ENCODE peak calls at places on chromosomes 4 and X, in seven cellular contexts. C is HepG2, J is mammary epithelial cell, M is aorta, W is AG04450, Y is mesendoderm, B is left ventricle myocardium inferior. P is an unnamed sample.

GRCh38 chr4:84698962-84699671 is 116.2 kb downstream of the CDS1 start:
- DNase-seq in C (no peak), J (no peak), M (no peak), W (no peak), Y (no peak), B (no peak), P (no peak)

GRCh38 chrX:18291006-18291545 is 63.4 kb downstream of the SCML2 start:
- DNase-seq in C (no peak), J (no peak), M (no peak), W (peak), Y (no peak), B (no peak), P (no peak)

GRCh38 chrX:118554511-118554910 is 58.9 kb downstream of the DOCK11 start:
- DNase-seq in C (no peak), J (no peak), M (no peak), W (no peak), Y (no peak), B (no peak), P (no peak)

GRCh38 chr4:175413561-175413960 is 398.5 kb downstream of the GPM6A start:
- DNase-seq in C (no peak), J (no peak), M (no peak), W (no peak), Y (no peak), B (no peak), P (no peak)

GRCh38 chr4:8687083-8687482 is 94.5 kb downstream of the CPZ start:
- DNase-seq in C (no peak), J (no peak), M (no peak), W (no peak), Y (no peak), B (no peak), P (no peak)

GRCh38 chrX:20177093-20177492 is 35.5 kb upstream of the EIF1AX start:
- DNase-seq in C (no peak), J (no peak), M (no peak), W (no peak), Y (no peak), B (no peak), P (no peak)

GRCh38 chr4:82084747-82085146 is 289.0 kb downstream of the HNRNPD start:
- DNase-seq in C (no peak), J (no peak), M (no peak), W (no peak), Y (no peak), B (no peak), P (no peak)

GRCh38 chr4:122091836-122092235 is 60.3 kb upstream of the BLTP1 start:
- DNase-seq in C (no peak), J (no peak), M (no peak), W (no peak), Y (no peak), B (no peak), P (no peak)

GRCh38 chr4:7876096-7876993 is 63.3 kb downstream of the AFAP1 start:
- DNase-seq in C (peak), J (peak), M (peak), W (no peak), Y (peak), B (no peak), P (peak)

GRCh38 chr4:93947318-93947717 is 118.8 kb downstream of the ATOH1 start:
- DNase-seq in C (no peak), J (no peak), M (no peak), W (no peak), Y (peak), B (no peak), P (no peak)

GRCh38 chr4:13988347-13989265 is 361.1 kb upstream of the BOD1L1 start:
- DNase-seq in C (no peak), J (peak), M (peak), W (peak), Y (peak), B (peak), P (no peak)

GRCh38 chr4:168076989-168077725 is 15.2 kb upstream of the ANXA10 start:
- DNase-seq in C (peak), J (peak), M (peak), W (peak), Y (peak), B (no peak), P (peak)

GRCh38 chr4:131974730-131975129 is 1174.4 kb upstream of the PCDH10 start:
- DNase-seq in C (no peak), J (no peak), M (no peak), W (no peak), Y (no peak), B (no peak), P (no peak)

GRCh38 chr4:172143605-172144314 is 330.6 kb downstream of the GALNTL6 start:
- DNase-seq in C (no peak), J (no peak), M (no peak), W (no peak), Y (peak), B (no peak), P (no peak)

GRCh38 chrX:112614640-112615039 is 65.1 kb downstream of the LHFPL1 start:
- DNase-seq in C (no peak), J (no peak), M (no peak), W (no peak), Y (peak), B (no peak), P (no peak)

GRCh38 chrX:132271330-132271729 is 52.1 kb upstream of the RAP2C start:
- DNase-seq in C (no peak), J (peak), M (no peak), W (no peak), Y (no peak), B (no peak), P (peak)

GRCh38 chr4:39908284-39908683 is 69.4 kb downstream of the PDS5A start:
- DNase-seq in C (no peak), J (no peak), M (no peak), W (no peak), Y (no peak), B (no peak), P (no peak)

GRCh38 chr4:8345053-8345945 is 75.7 kb downstream of the HTRA3 start:
- DNase-seq in C (no peak), J (no peak), M (no peak), W (no peak), Y (no peak), B (no peak), P (no peak)

GRCh38 chr4:6891436-6892170 is 18.0 kb upstream of the TBC1D14 start:
- DNase-seq in C (no peak), J (no peak), M (no peak), W (no peak), Y (no peak), B (no peak), P (no peak)

GRCh38 chr4:62288803-62289541 is 1088.8 kb downstream of the ADGRL3 start:
- DNase-seq in C (no peak), J (no peak), M (no peak), W (no peak), Y (no peak), B (no peak), P (no peak)

GRCh38 chr4:85842540-85842939 is 367.6 kb downstream of the ARHGAP24 start:
- DNase-seq in C (no peak), J (no peak), M (peak), W (no peak), Y (no peak), B (no peak), P (no peak)

GRCh38 chrX:51192104-51192503 is 140.5 kb upstream of the NUDT10 start:
- DNase-seq in C (no peak), J (no peak), M (no peak), W (no peak), Y (no peak), B (no peak), P (no peak)

GRCh38 chr4:18931643-18932373 is 910.3 kb upstream of the LCORL start:
- DNase-seq in C (no peak), J (no peak), M (no peak), W (no peak), Y (no peak), B (no peak), P (no peak)

GRCh38 chrX:38807873-38808272 is 6.6 kb downstream of the MID1IP1 start:
- DNase-seq in C (no peak), J (no peak), M (no peak), W (no peak), Y (peak), B (no peak), P (no peak)

GRCh38 chrX:20347486-20347885 is 80.8 kb upstream of the RPS6KA3 start:
- DNase-seq in C (no peak), J (no peak), M (no peak), W (no peak), Y (no peak), B (no peak), P (no peak)

GRCh38 chrX:16160729-16161128 is 6.6 kb upstream of the MAGEB17 start:
- DNase-seq in C (peak), J (peak), M (no peak), W (peak), Y (peak), B (no peak), P (no peak)

GRCh38 chr4:137961051-137961438 is 281.1 kb downstream of the SLC7A11 start:
- DNase-seq in C (no peak), J (peak), M (peak), W (peak), Y (no peak), B (no peak), P (no peak)

GRCh38 chrX:143854006-143854405 is 29.9 kb upstream of the UBE2NL start:
- DNase-seq in C (no peak), J (peak), M (no peak), W (no peak), Y (no peak), B (no peak), P (no peak)

GRCh38 chr4:139795915-139796314 is 130.3 kb downstream of the MGST2 start:
- DNase-seq in C (no peak), J (no peak), M (no peak), W (no peak), Y (no peak), B (no peak), P (no peak)

GRCh38 chr4:139797287-139797686 is 131.7 kb downstream of the MGST2 start:
- DNase-seq in C (no peak), J (no peak), M (no peak), W (no peak), Y (no peak), B (no peak), P (no peak)

GRCh38 chr4:139795476-139795875 is 129.9 kb downstream of the MGST2 start:
- DNase-seq in C (no peak), J (no peak), M (no peak), W (no peak), Y (no peak), B (no peak), P (no peak)

GRCh38 chr4:139798456-139798855 is 132.8 kb downstream of the MGST2 start:
- DNase-seq in C (no peak), J (peak), M (no peak), W (no peak), Y (no peak), B (no peak), P (no peak)

GRCh38 chr4:139800082-139800481 is 134.5 kb downstream of the MGST2 start:
- DNase-seq in C (no peak), J (no peak), M (no peak), W (no peak), Y (no peak), B (no peak), P (no peak)
- H3K27ac ChIP-seq in C (no peak), J (no peak), M (no peak), W (no peak), Y (no peak), B (no peak), P (peak)

DNA sequence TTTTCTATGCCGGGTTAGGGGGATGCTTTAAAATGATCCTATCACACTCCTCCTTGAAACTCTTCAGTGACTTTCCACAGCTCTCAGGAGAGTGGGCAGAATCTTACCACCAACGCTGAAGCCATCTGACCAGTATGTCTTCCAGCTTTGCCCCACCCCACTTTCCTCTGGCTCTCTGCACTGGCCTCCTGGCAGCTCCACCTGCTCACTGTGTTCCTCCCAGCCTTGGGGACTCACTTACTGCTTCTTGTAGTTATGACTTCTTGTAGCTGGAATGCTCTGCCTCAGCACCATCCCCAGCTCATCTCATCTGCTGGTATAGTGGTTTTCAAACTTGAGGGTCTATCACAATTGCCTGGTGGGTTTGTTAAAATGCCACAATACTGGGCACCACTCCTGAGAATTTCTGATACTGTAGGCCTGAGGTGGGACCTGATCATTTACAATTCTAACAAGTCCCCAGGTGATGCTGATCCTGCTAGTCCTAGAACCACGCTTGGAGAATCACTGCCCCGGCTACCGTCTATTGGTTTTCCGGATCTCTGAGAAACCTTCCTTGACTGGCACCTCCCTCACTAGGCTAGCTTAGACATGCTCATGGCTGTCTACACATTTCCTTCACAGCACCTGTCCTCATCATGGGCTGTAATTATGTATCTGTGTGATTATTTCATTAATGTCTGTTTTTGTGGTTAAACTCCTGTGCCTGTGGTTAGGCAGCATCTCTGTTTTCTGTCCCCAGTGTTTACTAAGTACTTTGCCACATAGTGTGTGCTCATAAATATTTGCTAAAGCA is 152.2 kb downstream of the MGST2 start:
- DNase-seq in C (no peak), J (peak), M (peak), W (no peak), Y (no peak), B (no peak), P (peak)
- H3K27ac ChIP-seq in C (no peak), J (no peak), M (no peak), W (no peak), Y (no peak), B (no peak), P (peak)

GRCh38 chrX:6778547-6779231 is 243.8 kb upstream of the VCX3A start:
- DNase-seq in C (no peak), J (no peak), M (no peak), W (no peak), Y (peak), B (no peak), P (no peak)
- H3K27ac ChIP-seq in C (no peak), J (no peak), M (no peak), W (no peak), Y (no peak), B (no peak), P (no peak)

GRCh38 chrX:44931441-44931973 is 58.5 kb downstream of the KDM6A start:
- DNase-seq in C (no peak), J (no peak), M (no peak), W (no peak), Y (no peak), B (no peak), P (no peak)

GRCh38 chrX:44922980-44923379 is 50.0 kb downstream of the KDM6A start:
- DNase-seq in C (no peak), J (no peak), M (no peak), W (no peak), Y (no peak), B (no peak), P (no peak)

GRCh38 chrX:44927398-44927797 is 54.4 kb downstream of the KDM6A start:
- DNase-seq in C (peak), J (no peak), M (no peak), W (no peak), Y (no peak), B (no peak), P (no peak)
- H3K27ac ChIP-seq in C (peak), J (no peak), M (no peak), W (no peak), Y (no peak), B (no peak), P (no peak)

GRCh38 chrX:137565921-137566745 is at the start of gene ZIC3:
- DNase-seq in C (no peak), J (no peak), M (peak), W (no peak), Y (peak), B (peak), P (no peak)

GRCh38 chrX:137566746-137567473 is 983 bp downstream of the ZIC3 start:
- DNase-seq in C (no peak), J (no peak), M (no peak), W (no peak), Y (peak), B (no peak), P (no peak)

GRCh38 chrX:137569470-137569891 is 3.6 kb downstream of the ZIC3 start:
- DNase-seq in C (no peak), J (no peak), M (no peak), W (no peak), Y (no peak), B (no peak), P (no peak)

GRCh38 chrX:137568741-137569469 is 3.0 kb downstream of the ZIC3 start:
- DNase-seq in C (no peak), J (no peak), M (no peak), W (no peak), Y (peak), B (no peak), P (no peak)

DNA sequence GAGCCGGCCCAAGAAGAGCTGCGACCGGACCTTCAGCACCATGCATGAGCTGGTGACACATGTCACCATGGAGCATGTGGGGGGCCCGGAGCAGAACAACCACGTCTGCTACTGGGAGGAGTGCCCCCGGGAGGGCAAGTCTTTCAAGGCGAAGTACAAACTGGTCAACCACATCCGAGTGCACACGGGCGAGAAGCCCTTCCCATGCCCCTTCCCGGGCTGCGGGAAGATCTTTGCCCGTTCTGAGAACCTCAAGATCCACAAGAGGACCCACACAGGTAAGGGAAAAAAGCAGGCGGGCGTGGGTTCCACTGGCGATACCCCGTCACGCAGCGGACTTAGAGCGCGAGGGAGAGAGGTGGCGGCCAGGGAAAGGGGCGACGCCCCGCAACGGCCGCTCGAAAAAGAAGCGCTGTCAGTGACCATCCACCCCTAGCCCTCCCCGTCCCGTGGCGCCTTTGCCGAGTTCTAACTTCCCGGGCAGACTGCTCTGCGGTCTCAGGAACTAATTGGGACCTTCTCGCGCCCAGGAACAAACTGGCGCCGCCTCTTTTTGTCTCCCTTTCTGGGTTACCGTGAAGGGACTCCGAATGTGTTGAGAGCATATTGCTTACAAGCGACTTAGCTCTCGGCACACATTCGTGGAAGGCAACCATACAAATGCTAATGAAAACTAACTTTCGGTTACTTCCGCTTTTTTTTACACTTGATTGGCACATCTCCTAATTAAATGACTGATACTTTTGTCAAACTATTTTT is 1.7 kb downstream of the ZIC3 start:
- DNase-seq in C (no peak), J (no peak), M (no peak), W (no peak), Y (peak), B (no peak), P (no peak)
- H3K27ac ChIP-seq in C (no peak), J (no peak), M (no peak), W (no peak), Y (peak), B (no peak), P (no peak)

GRCh38 chr4:53476232-53477037 is 99.0 kb downstream of the FIP1L1 start:
- DNase-seq in C (no peak), J (peak), M (peak), W (peak), Y (peak), B (no peak), P (no peak)
- H3K27ac ChIP-seq in C (no peak), J (peak), M (no peak), W (peak), Y (no peak), B (no peak), P (no peak)

DNA sequence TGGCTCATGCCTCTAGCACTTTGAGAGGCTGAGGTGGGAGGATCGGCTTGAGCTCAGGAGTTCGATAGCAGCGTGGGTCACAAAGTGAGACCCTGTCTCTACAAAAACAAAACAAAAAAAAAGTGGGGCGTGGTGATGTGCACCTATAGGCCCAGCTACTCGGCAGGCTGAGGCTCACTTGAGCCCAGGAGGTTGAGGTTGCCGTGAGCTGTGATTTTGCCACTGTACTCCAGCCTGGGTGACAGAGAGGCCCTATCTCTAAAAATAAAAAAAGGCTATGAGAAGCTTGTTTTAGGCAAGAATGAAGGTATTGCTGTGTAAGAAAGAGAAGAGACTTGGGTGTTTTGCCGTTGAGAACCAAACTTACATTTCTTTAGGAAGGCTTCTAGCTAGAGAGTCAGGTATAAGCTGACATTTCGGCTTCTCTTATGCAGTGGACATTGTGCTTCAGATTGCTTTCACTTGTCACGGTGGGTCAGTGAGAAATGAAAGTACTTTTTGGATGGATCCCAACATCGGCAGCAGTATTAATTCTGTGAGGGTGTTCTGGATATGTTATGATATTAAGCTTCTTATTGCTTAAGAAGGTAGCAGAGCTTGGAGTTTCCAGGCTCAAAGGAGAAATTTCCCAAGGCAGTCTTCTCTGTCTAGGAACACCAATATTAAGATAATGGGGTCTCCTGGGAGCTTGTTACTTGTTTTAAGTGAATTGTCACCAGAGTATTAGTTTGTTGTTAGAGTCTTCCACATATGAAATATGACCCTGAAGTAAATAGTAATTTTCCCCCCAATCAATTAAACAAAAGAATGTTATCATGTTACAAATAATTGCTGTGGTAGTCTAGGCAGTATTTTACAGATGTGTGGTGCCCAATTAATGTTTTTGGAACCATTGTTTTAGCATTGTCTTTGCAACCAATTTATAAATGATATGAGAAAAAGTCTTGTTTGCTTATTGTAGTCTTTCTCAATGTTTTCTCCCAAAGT is 17.6 kb downstream of the TMEM131L start:
- DNase-seq in C (no peak), J (no peak), M (no peak), W (no peak), Y (no peak), B (no peak), P (no peak)
- H3K27ac ChIP-seq in C (no peak), J (peak), M (peak), W (peak), Y (no peak), B (peak), P (peak)

P was measured in uterus.